ENCODE peak calls at places on chromosomes 1 and 21, in five cellular contexts. Q is GM23248; T is lower lobe of right lung; G is left lung; C is effector memory CD4-positive, alpha-beta T cell. X is an unnamed sample.
A peak's percentile ranks its signal among the peaks of the same experiment; 100 is the strongest.

GRCh38 chr1:150210741-150211140 is 25.2 kb downstream of the ANP32E start:
- DNase-seq in T (no peak), C (no peak), Q (no peak), G (no peak), X (no peak)

GRCh38 chr1:43979528-43980254 is 681 bp downstream of the B4GALT2 start:
- DNase-seq in G (peak; percentile 68), C (no peak), Q (peak; percentile 81), T (no peak), X (no peak)

GRCh38 chr1:31776032-31776431 is 11.9 kb upstream of the ADGRB2 start:
- DNase-seq in G (no peak), C (no peak), Q (no peak), T (no peak), X (no peak)

GRCh38 chr1:200861937-200862647 is 10.7 kb upstream of the GPR25 start:
- DNase-seq in C (no peak), G (no peak), T (no peak), Q (no peak), X (no peak)

GRCh38 chr1:216670118-216670870 is 52.9 kb downstream of the ESRRG start:
- DNase-seq in T (no peak), G (no peak), Q (peak; percentile 17), C (no peak), X (no peak)

GRCh38 chr1:44031051-44031899 is at the start of gene SLC6A9:
- DNase-seq in G (peak; percentile 80), T (peak; percentile 70), C (peak; percentile 58), Q (peak; percentile 71), X (peak; percentile 65)

GRCh38 chr21:43304621-43305335 is 122.2 kb downstream of the SIK1 start:
- DNase-seq in G (peak; percentile 27), Q (no peak), C (no peak), T (no peak), X (no peak)

GRCh38 chr1:8733463-8733862 is 84.0 kb downstream of the RERE start:
- DNase-seq in T (no peak), G (no peak), C (no peak), Q (no peak), X (no peak)

GRCh38 chr21:32306021-32306780 is 7.5 kb downstream of the MRAP start:
- DNase-seq in Q (no peak), C (no peak), T (no peak), G (no peak), X (no peak)

GRCh38 chr1:107529511-107530149 is 388.8 kb downstream of the NTNG1 start:
- DNase-seq in T (no peak), C (no peak), Q (peak; percentile 78), G (no peak), X (no peak)

DNA sequence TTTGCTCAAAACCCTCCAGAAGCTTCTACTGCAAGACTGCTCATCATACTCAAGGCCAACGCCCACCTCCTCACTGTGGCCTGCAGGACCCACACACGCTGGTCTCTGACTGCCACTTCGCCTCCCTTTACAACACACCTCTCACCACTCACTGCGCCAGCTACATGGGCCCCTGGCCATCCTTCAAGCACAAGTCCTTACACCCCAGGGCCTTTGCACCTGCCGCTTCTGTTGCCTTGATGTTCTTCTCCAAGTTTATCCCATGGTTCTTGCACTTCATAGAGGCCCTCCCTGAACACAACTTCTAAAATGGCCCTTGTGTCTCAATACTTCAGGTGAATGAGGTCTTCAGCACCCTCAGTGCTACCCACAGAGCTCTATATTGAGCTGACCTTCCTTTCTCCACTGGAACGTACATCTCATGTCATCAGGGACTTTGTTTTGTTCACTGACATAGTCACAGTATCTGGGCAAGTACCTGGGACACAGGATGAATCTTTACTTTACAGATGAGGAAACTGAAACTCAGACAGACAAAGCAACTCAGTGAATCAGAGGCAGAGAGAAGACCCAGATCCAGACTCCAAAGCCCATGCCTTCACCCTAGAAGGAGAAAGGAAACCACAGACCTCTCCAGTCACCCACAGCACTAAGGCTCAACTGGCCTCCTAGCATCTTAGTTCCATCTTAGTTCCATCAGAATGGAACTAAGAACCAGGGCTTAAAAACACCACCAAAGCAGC is 34.7 kb upstream of the CLSTN1 start:
- DNase-seq in Q (no peak), T (no peak), G (no peak), C (no peak), X (no peak)
- H3K4me1 ChIP-seq in Q (no peaks in the 10 kb centered on the region), T (no peaks in the 10 kb centered on the region), G (no peaks in the 10 kb centered on the region), C (no peaks in the 10 kb centered on the region), X (no peaks in the 10 kb centered on the region)

GRCh38 chr1:213999732-214000131 is 12.0 kb downstream of the PROX1 start:
- DNase-seq in G (no peak), C (no peak), Q (no peak), T (no peak), X (no peak)
- H3K4me1 ChIP-seq in G (no peaks in the 10 kb centered on the region), C (no peaks in the 10 kb centered on the region), Q (no peaks in the 10 kb centered on the region), T (no peaks in the 10 kb centered on the region), X (no peaks in the 10 kb centered on the region)

GRCh38 chr1:68201546-68202238 is 30.6 kb downstream of the WLS start:
- DNase-seq in G (no peak), T (no peak), C (no peak), Q (peak; percentile 54), X (no peak)

GRCh38 chr1:68205794-68206358 is 26.4 kb downstream of the WLS start:
- DNase-seq in G (no peak), Q (no peak), C (no peak), T (no peak), X (no peak)

GRCh38 chr1:68204965-68205630 is 27.2 kb downstream of the WLS start:
- DNase-seq in T (no peak), C (no peak), G (no peak), Q (no peak), X (no peak)

GRCh38 chr1:68199603-68200002 is 32.7 kb downstream of the WLS start:
- DNase-seq in T (no peak), C (no peak), Q (no peak), G (no peak), X (no peak)

DNA sequence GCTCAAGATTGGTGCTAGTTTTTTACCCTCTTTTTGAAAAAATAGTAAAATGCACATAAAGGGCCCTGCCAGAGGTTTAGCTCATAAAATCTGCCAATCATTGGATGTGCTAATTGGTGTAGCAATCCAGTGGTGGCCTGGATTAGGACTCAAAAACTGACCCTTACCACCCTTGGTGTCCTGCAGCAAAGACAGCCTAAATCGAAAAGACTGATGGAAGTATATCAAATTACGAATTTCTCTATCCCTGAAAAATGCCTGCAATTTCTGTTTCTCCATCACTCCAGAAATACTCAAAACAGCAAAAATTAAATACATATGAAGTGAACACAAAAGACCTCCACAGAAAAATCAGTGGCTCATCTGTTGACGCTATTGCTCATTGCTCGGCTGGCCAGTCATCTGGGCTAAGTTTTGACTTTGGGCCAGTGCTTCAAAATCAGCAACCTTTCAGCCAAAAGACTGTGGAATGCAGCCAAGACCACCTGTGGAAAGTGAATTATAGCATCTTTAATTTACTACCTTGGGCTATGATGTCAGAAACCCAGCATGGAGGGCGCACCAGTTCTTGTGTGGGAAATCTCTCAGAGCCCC is 30.0 kb downstream of the WLS start:
- DNase-seq in T (no peak), C (no peak), Q (peak; percentile 79), G (no peak), X (no peak)
- H3K4me1 ChIP-seq in T (peaks cover 55% of the 10 kb centered on the region), C (no peaks in the 10 kb centered on the region), Q (peaks cover 55% of the 10 kb centered on the region), G (peaks cover 22% of the 10 kb centered on the region), X (no peaks in the 10 kb centered on the region)

DNA sequence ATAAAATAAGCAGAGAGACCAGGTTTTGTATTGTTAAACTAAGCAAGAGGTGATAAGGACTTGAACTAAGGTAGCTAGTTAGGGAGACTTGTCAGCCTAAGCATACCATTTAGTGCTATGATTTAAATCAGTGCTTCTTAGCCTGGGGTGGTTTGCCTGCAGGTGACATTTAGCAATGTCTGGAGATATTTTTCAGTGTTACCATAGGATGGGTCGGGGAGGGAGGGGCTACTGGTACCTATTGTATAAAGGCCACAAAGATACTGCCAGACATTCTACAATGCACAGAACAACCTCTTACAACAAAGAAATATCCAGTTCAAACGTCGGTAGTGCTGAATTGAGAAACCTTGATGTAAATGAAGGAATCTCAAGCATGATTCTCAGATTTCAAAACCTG is 3.3 kb downstream of the ATP5PB start:
- DNase-seq in T (no peak), G (no peak), C (no peak), Q (no peak), X (no peak)
- H3K4me1 ChIP-seq in T (peaks cover 49% of the 10 kb centered on the region), G (peaks cover 55% of the 10 kb centered on the region), C (peaks cover 37% of the 10 kb centered on the region), Q (peaks cover 15% of the 10 kb centered on the region), X (peaks cover 65% of the 10 kb centered on the region)

DNA sequence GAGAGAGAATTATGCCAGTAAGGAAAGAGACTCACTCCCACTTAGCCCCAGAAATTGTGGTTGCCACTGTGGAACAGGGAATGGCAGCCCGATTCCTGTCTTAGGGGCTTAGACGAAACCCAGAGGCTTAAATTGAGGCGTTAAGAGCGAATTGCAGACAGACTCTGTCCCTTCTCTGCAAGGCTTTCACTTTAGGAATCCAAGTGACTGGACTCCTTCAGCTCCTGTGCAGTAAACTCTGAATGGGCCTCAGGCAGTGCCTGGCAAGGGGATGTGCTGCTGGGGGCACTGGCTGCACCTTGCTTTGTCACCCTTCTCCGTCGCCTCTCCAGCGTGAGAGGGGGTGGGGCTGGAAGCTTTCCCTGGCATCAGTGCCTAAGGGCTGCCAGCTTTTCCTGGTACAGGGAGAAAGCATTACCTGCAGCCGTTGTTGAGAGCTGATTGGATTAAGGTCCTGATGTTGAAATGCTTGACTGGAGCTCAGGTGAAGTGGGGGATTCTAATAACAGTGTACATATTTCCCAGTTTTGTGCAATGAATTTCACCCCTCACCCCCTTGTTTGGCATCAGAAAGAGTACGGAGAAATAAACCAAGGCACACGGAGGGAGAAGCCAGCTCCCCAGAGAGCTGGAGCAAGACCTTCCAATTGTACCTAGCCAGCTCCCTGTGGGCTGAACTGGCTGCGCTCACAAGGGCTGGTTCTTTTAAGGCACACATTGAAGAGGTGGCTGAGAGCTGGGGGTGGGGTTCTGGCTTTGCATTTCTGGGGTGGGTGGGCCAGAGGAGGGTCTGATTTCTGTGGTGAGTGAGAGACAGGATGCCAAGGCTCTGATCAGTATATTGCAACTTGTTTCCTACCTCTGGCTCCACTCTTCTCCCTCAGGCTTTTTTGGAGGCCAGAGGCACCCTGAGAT is 39.7 kb upstream of the NFASC start:
- DNase-seq in C (no peak), T (no peak), Q (no peak), G (no peak), X (no peak)
- H3K4me1 ChIP-seq in C (peaks cover 4% of the 10 kb centered on the region), T (no peaks in the 10 kb centered on the region), Q (peaks cover 17% of the 10 kb centered on the region), G (peaks cover 11% of the 10 kb centered on the region), X (no peaks in the 10 kb centered on the region)

DNA sequence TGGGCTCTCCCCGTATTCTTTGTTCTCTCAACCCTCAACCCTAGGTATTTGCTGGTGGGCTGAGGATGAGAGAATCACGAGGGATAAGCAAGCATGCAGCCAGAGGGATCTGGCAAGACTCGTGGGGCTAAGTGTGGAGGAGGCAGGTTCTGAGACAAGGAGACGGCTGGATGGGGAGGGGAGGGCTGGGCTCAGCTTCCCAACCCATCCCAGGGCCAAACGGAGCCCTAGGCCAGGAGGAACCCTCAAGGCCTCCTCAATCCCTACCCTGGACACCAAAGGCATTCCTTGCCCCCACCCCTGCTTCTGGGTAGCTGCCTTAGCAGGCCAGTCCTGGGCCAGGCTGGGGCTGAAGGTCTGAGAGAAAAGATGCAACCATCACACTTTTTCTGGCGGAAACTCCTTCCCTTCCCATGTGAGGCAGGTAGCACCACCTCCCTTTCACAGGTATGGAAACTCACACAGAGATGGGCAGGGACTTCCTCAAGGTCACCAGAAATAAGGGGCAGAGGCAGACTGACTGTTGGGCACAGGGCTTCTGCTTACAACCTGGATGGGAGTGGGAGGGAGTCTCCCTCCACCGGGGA is 6.2 kb downstream of the MEF2D start:
- DNase-seq in T (no peak), G (no peak), C (no peak), Q (peak; percentile 4), X (no peak)
- H3K4me1 ChIP-seq in T (peaks cover 98% of the 10 kb centered on the region), G (peaks cover 100% of the 10 kb centered on the region), C (peaks cover 98% of the 10 kb centered on the region), Q (peaks cover 74% of the 10 kb centered on the region), X (peaks cover 100% of the 10 kb centered on the region)

GRCh38 chr1:234770031-234770795 is 160.2 kb upstream of the IRF2BP2 start:
- DNase-seq in C (no peak), Q (no peak), T (no peak), G (no peak), X (no peak)
- H3K4me1 ChIP-seq in C (peaks cover 35% of the 10 kb centered on the region), Q (peaks cover 14% of the 10 kb centered on the region), T (peaks cover 27% of the 10 kb centered on the region), G (peaks cover 50% of the 10 kb centered on the region), X (peaks cover 54% of the 10 kb centered on the region)

X was measured in CD8-positive, alpha-beta memory T cell.